ENCODE peak calls at places on chromosome 18, in nine cellular contexts. I, E, Z, C, M, D, N, Y and T are unnamed samples.

GRCh38 chr18:58290059-58290747 is 246.2 kb downstream of the NEDD4L start:
- DNase-seq in I (no peak), E (no peak), Z (no peak), C (no peak), M (no peak), D (no peak), N (no peak), Y (peak; percentile 74), T (no peak)

GRCh38 chr18:62331581-62332436 is 6.7 kb downstream of the TNFRSF11A start:
- DNase-seq in I (no peak), E (no peak), Z (no peak), C (no peak), M (peak; percentile 33), D (no peak), N (no peak), Y (peak; percentile 65), T (peak; percentile 30)

GRCh38 chr18:23805898-23806297 is 116.6 kb downstream of the LAMA3 start:
- DNase-seq in I (peak; percentile 81), E (no peak), Z (no peak), C (no peak), M (no peak), D (peak; percentile 81), N (no peak), Y (peak; percentile 26), T (no peak)

GRCh38 chr18:39770399-39770798 is 2184.6 kb upstream of the PIK3C3 start:
- DNase-seq in I (peak; percentile 7), E (no peak), Z (no peak), C (no peak), M (no peak), D (no peak), N (no peak), Y (no peak), T (no peak)

GRCh38 chr18:59669872-59670657 is 27.2 kb downstream of the CCBE1 start:
- DNase-seq in I (peak; percentile 81), E (no peak), Z (no peak), C (no peak), M (no peak), D (no peak), N (no peak), Y (peak; percentile 84), T (no peak)

GRCh38 chr18:13800505-13801259 is 23.3 kb upstream of the MC5R start:
- DNase-seq in I (peak; percentile 34), E (peak; percentile 64), Z (peak; percentile 58), C (no peak), M (peak; percentile 80), D (peak; percentile 83), N (peak; percentile 79), Y (peak; percentile 39), T (no peak)

GRCh38 chr18:34956663-34957062 is 84.5 kb upstream of the MAPRE2 start:
- DNase-seq in I (peak; percentile 31), E (no peak), Z (no peak), C (no peak), M (no peak), D (no peak), N (no peak), Y (peak; percentile 53), T (no peak)

GRCh38 chr18:2825613-2826205 is 21.1 kb upstream of the EMILIN2 start:
- DNase-seq in I (no peak), E (no peak), Z (no peak), C (no peak), M (no peak), D (no peak), N (no peak), Y (no peak), T (no peak)

GRCh38 chr18:5600376-5601071 is 56.7 kb upstream of the EPB41L3 start:
- DNase-seq in I (peak; percentile 45), E (no peak), Z (no peak), C (no peak), M (no peak), D (no peak), N (no peak), Y (peak; percentile 67), T (no peak)

GRCh38 chr18:78557371-78557770 is 422.2 kb upstream of the SALL3 start:
- DNase-seq in I (no peak), E (no peak), Z (no peak), C (no peak), M (no peak), D (no peak), N (no peak), Y (no peak), T (no peak)

GRCh38 chr18:28588884-28589549 is 412.1 kb upstream of the CDH2 start:
- DNase-seq in I (peak; percentile 7), E (no peak), Z (no peak), C (no peak), M (no peak), D (no peak), N (no peak), Y (peak; percentile 63), T (no peak)

GRCh38 chr18:29028560-29028959 is 851.6 kb upstream of the CDH2 start:
- DNase-seq in I (no peak), E (no peak), Z (no peak), C (no peak), M (no peak), D (no peak), N (no peak), Y (peak; percentile 2), T (no peak)

GRCh38 chr18:33901894-33902512 is 322.7 kb downstream of the NOL4 start:
- DNase-seq in I (no peak), E (no peak), Z (no peak), C (no peak), M (no peak), D (no peak), N (no peak), Y (no peak), T (no peak)

GRCh38 chr18:25349926-25350560 is 1.9 kb downstream of the ZNF521 start:
- DNase-seq in I (no peak), E (no peak), Z (peak; percentile 25), C (peak; percentile 75), M (no peak), D (no peak), N (no peak), Y (no peak), T (peak; percentile 17)

GRCh38 chr18:40041951-40042350 is 1913.1 kb upstream of the PIK3C3 start:
- DNase-seq in I (no peak), E (no peak), Z (no peak), C (no peak), M (no peak), D (no peak), N (no peak), Y (no peak), T (no peak)

GRCh38 chr18:76922107-76922506 is 99.8 kb downstream of the ZNF236 start:
- DNase-seq in I (peak; percentile 36), E (peak; percentile 80), Z (peak; percentile 79), C (no peak), M (peak; percentile 70), D (peak; percentile 44), N (peak; percentile 64), Y (peak; percentile 77), T (peak; percentile 31)

GRCh38 chr18:59021500-59021899 is 118.2 kb upstream of the SEC11C start:
- DNase-seq in I (no peak), E (no peak), Z (no peak), C (no peak), M (peak; percentile 34), D (no peak), N (no peak), Y (no peak), T (no peak)

GRCh38 chr18:45755936-45756335 is 32.0 kb downstream of the SLC14A1 start:
- DNase-seq in I (peak; percentile 82), E (no peak), Z (no peak), C (no peak), M (peak; percentile 29), D (no peak), N (no peak), Y (peak; percentile 61), T (no peak)

GRCh38 chr18:61892683-61893303 is at the start of gene RNF152:
- DNase-seq in I (no peak), E (no peak), Z (peak; percentile 46), C (peak; percentile 71), M (peak; percentile 40), D (peak; percentile 34), N (peak; percentile 32), Y (peak; percentile 46), T (no peak)

GRCh38 chr18:70422061-70422965 is 133.5 kb downstream of the SOCS6 start:
- DNase-seq in I (peak; percentile 97), E (no peak), Z (no peak), C (no peak), M (peak; percentile 80), D (peak; percentile 86), N (peak; percentile 68), Y (peak; percentile 97), T (no peak)

GRCh38 chr18:39053569-39053968 is 1488.0 kb upstream of the CELF4 start:
- DNase-seq in I (no peak), E (no peak), Z (no peak), C (no peak), M (no peak), D (no peak), N (no peak), Y (no peak), T (no peak)

DNA sequence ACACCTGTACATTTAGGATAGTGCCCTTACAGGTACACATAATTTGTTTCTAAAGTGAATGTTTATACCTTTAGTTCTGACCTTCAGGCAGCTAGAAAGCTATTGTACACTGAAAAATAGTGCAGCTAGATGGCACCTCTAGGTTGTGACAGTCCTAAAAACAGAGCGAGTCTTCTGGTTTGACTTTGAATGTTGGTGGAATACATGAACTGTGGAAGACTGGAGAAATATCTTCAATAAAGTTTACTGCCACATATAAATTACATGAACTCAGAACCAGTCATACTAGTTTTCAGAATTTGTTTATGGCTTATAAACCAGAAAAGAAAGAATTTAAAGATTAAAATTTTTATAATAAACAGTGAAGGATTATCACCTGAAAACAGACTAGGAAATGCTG is 58.7 kb upstream of the TWSG1 start:
- DNase-seq in I (no peak), E (no peak), Z (no peak), C (no peak), M (no peak), D (no peak), N (no peak), Y (no peak), T (no peak)
- TF ChIP-seq CTCF in I (no peak), E (no peak), Z (no peak), C (no peak), M (no peak), D (no peak), N (no peak), Y (no peak), T (no peak)

GRCh38 chr18:11309172-11309571 is 159.8 kb upstream of the PIEZO2 start:
- DNase-seq in I (peak; percentile 45), E (no peak), Z (no peak), C (no peak), M (no peak), D (no peak), N (no peak), Y (peak; percentile 77), T (no peak)
- TF ChIP-seq CTCF in I (peak; percentile 36), E (peak; percentile 28), Z (no peak), C (peak; percentile 27), M (no peak), D (no peak), N (no peak), Y (peak; percentile 60), T (no peak)

GRCh38 chr18:54232485-54233227 is 8.2 kb upstream of the MBD2 start:
- DNase-seq in I (no peak), E (no peak), Z (no peak), C (no peak), M (no peak), D (no peak), N (no peak), Y (no peak), T (no peak)
- TF ChIP-seq CTCF in I (no peak), E (no peak), Z (no peak), C (no peak), M (no peak), D (no peak), N (no peak), Y (peak; percentile 50), T (no peak)

GRCh38 chr18:853471-853870 is 41.4 kb upstream of the YES1 start:
- DNase-seq in I (no peak), E (no peak), Z (no peak), C (no peak), M (no peak), D (no peak), N (no peak), Y (no peak), T (no peak)

GRCh38 chr18:858016-858415 is 46.0 kb upstream of the YES1 start:
- DNase-seq in I (no peak), E (no peak), Z (no peak), C (no peak), M (no peak), D (no peak), N (no peak), Y (no peak), T (no peak)
- TF ChIP-seq CTCF in I (no peak), E (no peak), Z (no peak), C (no peak), M (no peak), D (no peak), N (no peak), Y (no peak), T (no peak)